ENCODE peak calls at places on chromosome 18, in five cellular contexts. One of them, this sample, is unnamed.

GRCh38 chr18:13387856-13388548 is 169.4 kb downstream of the LDLRAD4 start:
- DNase-seq in OCI-LY7: no peak
- DNase-seq in GM12865: no peak
- DNase-seq in stomach: no peak
- DNase-seq in A549: no peak
- DNase-seq in this sample: no peak

GRCh38 chr18:56984731-56985130 is 162.2 kb upstream of the BOD1L2 start:
- DNase-seq in OCI-LY7: no peak
- DNase-seq in GM12865: no peak
- DNase-seq in stomach: no peak
- DNase-seq in A549: no peak
- DNase-seq in this sample: no peak

GRCh38 chr18:62814114-62814759 is 98.9 kb downstream of the PHLPP1 start:
- DNase-seq in OCI-LY7: no peak
- DNase-seq in GM12865: no peak
- DNase-seq in stomach: no peak
- DNase-seq in A549: no peak
- DNase-seq in this sample: no peak

GRCh38 chr18:59500765-59501164 is 141.7 kb upstream of the LMAN1 start:
- DNase-seq in OCI-LY7: no peak
- DNase-seq in GM12865: no peak
- DNase-seq in stomach: no peak
- DNase-seq in A549: no peak
- DNase-seq in this sample: no peak

GRCh38 chr18:8503287-8503686 is 106.0 kb upstream of the RAB12 start:
- DNase-seq in OCI-LY7: no peak
- DNase-seq in GM12865: no peak
- DNase-seq in stomach: no peak
- DNase-seq in A549: no peak
- DNase-seq in this sample: no peak

GRCh38 chr18:5519448-5520362 is 24.1 kb downstream of the EPB41L3 start:
- DNase-seq in OCI-LY7: no peak
- DNase-seq in GM12865: no peak
- DNase-seq in stomach: no peak
- DNase-seq in A549: no peak
- DNase-seq in this sample: no peak

GRCh38 chr18:53553030-53553429 is 671.4 kb downstream of the MBD2 start:
- DNase-seq in OCI-LY7: no peak
- DNase-seq in GM12865: no peak
- DNase-seq in stomach: no peak
- DNase-seq in A549: no peak
- DNase-seq in this sample: no peak

GRCh38 chr18:13284330-13285027 is 65.9 kb downstream of the LDLRAD4 start:
- DNase-seq in OCI-LY7: no peak
- DNase-seq in GM12865: peak
- DNase-seq in stomach: no peak
- DNase-seq in A549: no peak
- DNase-seq in this sample: no peak

GRCh38 chr18:21735452-21736015 is 5.1 kb upstream of the MIB1 start:
- DNase-seq in OCI-LY7: no peak
- DNase-seq in GM12865: no peak
- DNase-seq in stomach: peak
- DNase-seq in A549: no peak
- DNase-seq in this sample: no peak

GRCh38 chr18:77944533-77944932 is 694.9 kb downstream of the GALR1 start:
- DNase-seq in OCI-LY7: no peak
- DNase-seq in GM12865: no peak
- DNase-seq in stomach: no peak
- DNase-seq in A549: no peak
- DNase-seq in this sample: no peak

GRCh38 chr18:79387214-79387613 is 8.5 kb upstream of the NFATC1 start:
- DNase-seq in OCI-LY7: no peak
- DNase-seq in GM12865: no peak
- DNase-seq in stomach: peak
- DNase-seq in A549: no peak
- DNase-seq in this sample: no peak

GRCh38 chr18:43866696-43867095 is 589.4 kb upstream of the SYT4 start:
- DNase-seq in OCI-LY7: no peak
- DNase-seq in GM12865: no peak
- DNase-seq in stomach: no peak
- DNase-seq in A549: no peak
- DNase-seq in this sample: no peak

GRCh38 chr18:30855762-30856161 is 186.8 kb downstream of the DSC3 start:
- DNase-seq in OCI-LY7: no peak
- DNase-seq in GM12865: no peak
- DNase-seq in stomach: no peak
- DNase-seq in A549: no peak
- DNase-seq in this sample: no peak

GRCh38 chr18:36389811-36390581 is 92.5 kb downstream of the FHOD3 start:
- DNase-seq in OCI-LY7: no peak
- DNase-seq in GM12865: no peak
- DNase-seq in stomach: no peak
- DNase-seq in A549: no peak
- DNase-seq in this sample: no peak

GRCh38 chr18:71107220-71107619 is 818.4 kb downstream of the SOCS6 start:
- DNase-seq in OCI-LY7: no peak
- DNase-seq in GM12865: no peak
- DNase-seq in stomach: no peak
- DNase-seq in A549: no peak
- DNase-seq in this sample: no peak

GRCh38 chr18:6374935-6375529 is 39.7 kb downstream of the L3MBTL4 start:
- DNase-seq in OCI-LY7: no peak
- DNase-seq in GM12865: no peak
- DNase-seq in stomach: no peak
- DNase-seq in A549: no peak
- DNase-seq in this sample: no peak

GRCh38 chr18:75638597-75639467 is 211.3 kb upstream of the SMIM21 start:
- DNase-seq in OCI-LY7: no peak
- DNase-seq in GM12865: no peak
- DNase-seq in stomach: no peak
- DNase-seq in A549: no peak
- DNase-seq in this sample: peak

GRCh38 chr18:5543854-5544389 is at the start of gene EPB41L3:
- DNase-seq in OCI-LY7: no peak
- DNase-seq in GM12865: no peak
- DNase-seq in stomach: no peak
- DNase-seq in A549: no peak
- DNase-seq in this sample: no peak

GRCh38 chr18:68244786-68245185 is 470.1 kb downstream of the TMX3 start:
- DNase-seq in OCI-LY7: no peak
- DNase-seq in GM12865: no peak
- DNase-seq in stomach: no peak
- DNase-seq in A549: no peak
- DNase-seq in this sample: no peak

GRCh38 chr18:35522130-35522959 is 24.6 kb upstream of the INO80C start:
- DNase-seq in OCI-LY7: no peak
- DNase-seq in GM12865: no peak
- DNase-seq in stomach: no peak
- DNase-seq in A549: no peak
- DNase-seq in this sample: no peak

GRCh38 chr18:62342884-62343283 is 17.8 kb downstream of the TNFRSF11A start:
- DNase-seq in OCI-LY7: no peak
- DNase-seq in GM12865: no peak
- DNase-seq in stomach: no peak
- DNase-seq in A549: no peak
- DNase-seq in this sample: no peak

GRCh38 chr18:34704823-34705222 is 5.3 kb upstream of the DTNA start:
- DNase-seq in OCI-LY7: no peak
- DNase-seq in GM12865: no peak
- DNase-seq in stomach: no peak
- DNase-seq in A549: no peak
- DNase-seq in this sample: no peak

GRCh38 chr18:41966943-41967342 is 11.9 kb downstream of the PIK3C3 start:
- DNase-seq in OCI-LY7: no peak
- DNase-seq in GM12865: no peak
- DNase-seq in stomach: no peak
- DNase-seq in A549: no peak
- DNase-seq in this sample: no peak

GRCh38 chr18:63888473-63889190 is 1.1 kb downstream of the SERPINB2 start:
- DNase-seq in OCI-LY7: no peak
- DNase-seq in GM12865: no peak
- DNase-seq in stomach: no peak
- DNase-seq in A549: no peak
- DNase-seq in this sample: no peak

GRCh38 chr18:6509417-6510198 is 94.9 kb upstream of the L3MBTL4 start:
- DNase-seq in OCI-LY7: no peak
- DNase-seq in GM12865: peak
- DNase-seq in stomach: no peak
- DNase-seq in A549: no peak
- DNase-seq in this sample: no peak

GRCh38 chr18:63311481-63312409 is 7.8 kb downstream of the BCL2 start:
- DNase-seq in OCI-LY7: no peak
- DNase-seq in GM12865: peak
- DNase-seq in stomach: no peak
- DNase-seq in A549: no peak
- DNase-seq in this sample: no peak

GRCh38 chr18:56326386-56327072 is 311.9 kb downstream of the TXNL1 start:
- DNase-seq in OCI-LY7: no peak
- DNase-seq in GM12865: no peak
- DNase-seq in stomach: no peak
- DNase-seq in A549: no peak
- DNase-seq in this sample: no peak

GRCh38 chr18:23992119-23992940 is 22.2 kb upstream of the TTC39C start:
- DNase-seq in OCI-LY7: no peak
- DNase-seq in GM12865: peak
- DNase-seq in stomach: peak
- DNase-seq in A549: no peak
- DNase-seq in this sample: no peak

GRCh38 chr18:79133724-79134123 is 64.5 kb downstream of the ATP9B start:
- DNase-seq in OCI-LY7: no peak
- DNase-seq in GM12865: no peak
- DNase-seq in stomach: no peak
- DNase-seq in A549: no peak
- DNase-seq in this sample: no peak

GRCh38 chr18:6650063-6650462 is 79.5 kb upstream of the ARHGAP28 start:
- DNase-seq in OCI-LY7: no peak
- DNase-seq in GM12865: no peak
- DNase-seq in stomach: no peak
- DNase-seq in A549: no peak
- DNase-seq in this sample: no peak

GRCh38 chr18:58496937-58497336 is 132.0 kb downstream of the ALPK2 start:
- DNase-seq in OCI-LY7: no peak
- DNase-seq in GM12865: peak
- DNase-seq in stomach: no peak
- DNase-seq in A549: peak
- DNase-seq in this sample: no peak
- TF ChIP-seq CTCF in OCI-LY7: peak
- TF ChIP-seq CTCF in GM12865: peak
- TF ChIP-seq CTCF in stomach: no peak
- TF ChIP-seq CTCF in A549: no peak
- TF ChIP-seq CTCF in this sample: peak

DNA sequence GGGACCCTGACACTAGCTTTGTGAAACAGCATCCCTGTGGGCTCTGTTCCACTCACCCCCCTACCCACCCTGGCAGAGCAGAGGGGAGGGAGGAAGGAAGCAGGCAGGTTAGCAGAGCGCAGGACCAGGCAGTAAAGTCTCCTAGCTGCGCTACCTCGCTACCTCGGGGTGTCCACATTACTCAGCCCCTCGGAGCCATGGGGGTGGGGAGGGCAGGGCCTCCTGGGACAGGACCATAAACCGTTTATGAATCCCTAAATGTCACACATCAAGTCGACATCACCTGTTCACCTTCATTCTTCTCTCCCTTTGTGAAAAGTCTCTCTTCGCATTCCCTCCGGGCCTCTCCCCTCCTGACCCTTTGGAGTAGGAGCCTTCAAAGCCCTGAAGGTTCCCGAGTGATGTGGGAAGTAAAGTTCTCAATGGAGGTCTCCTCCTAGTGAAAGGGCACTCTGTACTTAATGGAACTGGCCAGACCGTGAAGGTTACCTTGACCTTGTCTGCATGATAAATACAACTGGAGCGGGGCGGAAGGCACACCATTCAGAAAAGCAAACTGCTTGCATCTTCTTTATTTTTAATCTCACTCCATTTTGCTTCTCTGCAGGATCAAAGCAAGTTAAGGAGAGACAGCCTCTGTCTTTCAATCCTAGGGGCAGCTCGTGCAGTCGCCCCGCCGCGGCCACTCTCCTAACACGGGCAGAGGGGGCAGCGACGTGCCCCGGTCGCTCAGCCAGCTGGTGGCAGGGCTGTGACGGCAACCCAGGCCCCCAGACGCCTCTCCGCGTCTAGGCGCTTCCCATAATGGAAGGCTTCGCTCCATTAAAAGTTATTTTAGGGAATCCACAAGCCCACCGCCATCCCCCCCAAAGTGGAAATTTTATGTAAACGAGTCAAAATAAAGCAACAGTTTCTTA is 23.8 kb upstream of the SMAD7 start:
- DNase-seq in OCI-LY7: no peak
- DNase-seq in GM12865: no peak
- DNase-seq in stomach: no peak
- DNase-seq in A549: no peak
- DNase-seq in this sample: no peak
- TF ChIP-seq CTCF in OCI-LY7: no peak
- TF ChIP-seq CTCF in GM12865: no peak
- TF ChIP-seq CTCF in stomach: no peak
- TF ChIP-seq CTCF in A549: no peak
- TF ChIP-seq CTCF in this sample: no peak

GRCh38 chr18:11520536-11520935 is 88.9 kb upstream of the SLC35G4 start:
- DNase-seq in OCI-LY7: no peak
- DNase-seq in GM12865: no peak
- DNase-seq in stomach: no peak
- DNase-seq in A549: no peak
- DNase-seq in this sample: no peak

GRCh38 chr18:11522992-11523391 is 86.4 kb upstream of the SLC35G4 start:
- DNase-seq in OCI-LY7: no peak
- DNase-seq in GM12865: no peak
- DNase-seq in stomach: no peak
- DNase-seq in A549: no peak
- DNase-seq in this sample: no peak

GRCh38 chr18:11521853-11522252 is 87.5 kb upstream of the SLC35G4 start:
- DNase-seq in OCI-LY7: no peak
- DNase-seq in GM12865: no peak
- DNase-seq in stomach: no peak
- DNase-seq in A549: no peak
- DNase-seq in this sample: no peak

GRCh38 chr18:11516988-11517630 is 92.3 kb upstream of the SLC35G4 start:
- DNase-seq in OCI-LY7: no peak
- DNase-seq in GM12865: no peak
- DNase-seq in stomach: no peak
- DNase-seq in A549: no peak
- DNase-seq in this sample: no peak

GRCh38 chr18:11518788-11519685 is 90.4 kb upstream of the SLC35G4 start:
- DNase-seq in OCI-LY7: peak
- DNase-seq in GM12865: peak
- DNase-seq in stomach: no peak
- DNase-seq in A549: peak
- DNase-seq in this sample: peak
- TF ChIP-seq CTCF in OCI-LY7: peak
- TF ChIP-seq CTCF in GM12865: peak
- TF ChIP-seq CTCF in stomach: peak
- TF ChIP-seq CTCF in A549: peak
- TF ChIP-seq CTCF in this sample: peak

DNA sequence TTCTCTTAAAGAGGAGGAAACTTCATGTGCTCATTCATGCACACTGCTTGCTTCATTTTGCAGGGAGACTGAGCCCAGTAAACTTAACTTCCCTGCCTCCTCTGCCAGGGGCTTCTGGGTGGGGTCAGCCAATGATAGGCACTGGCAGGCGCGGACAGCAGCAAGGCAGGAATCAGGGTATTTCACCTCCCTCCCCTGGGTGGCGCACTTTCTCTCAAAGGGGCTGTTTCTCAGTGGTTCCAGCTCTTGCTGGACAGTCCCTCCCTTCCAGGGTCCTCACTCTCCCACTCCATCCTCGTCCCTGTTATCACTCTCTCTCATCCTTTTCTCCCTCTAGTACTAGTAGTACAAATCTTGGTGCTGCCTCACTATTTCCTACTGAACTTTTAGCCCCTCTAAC is 320.5 kb upstream of the ZNF521 start:
- DNase-seq in OCI-LY7: no peak
- DNase-seq in GM12865: no peak
- DNase-seq in stomach: no peak
- DNase-seq in A549: no peak
- DNase-seq in this sample: peak
- TF ChIP-seq CTCF in OCI-LY7: peak
- TF ChIP-seq CTCF in GM12865: peak
- TF ChIP-seq CTCF in stomach: no peak
- TF ChIP-seq CTCF in A549: no peak
- TF ChIP-seq CTCF in this sample: no peak